ENCODE peak calls at places on chromosomes 16 and 17, in ten cellular contexts. M is GM06990, T is breast epithelium, R is bronchial epithelial cell, Z is prostate gland, S is AG04450, N is PC-3, F is PC-9, L is body of pancreas, V is uterus. Q is an unnamed sample.

GRCh38 chr16:23491490-23492391 is 18.6 kb downstream of the GGA2 start:
- DNase-seq in M (no peak), T (peak; percentile 73), R (peak; percentile 71), Z (peak; percentile 47), S (no peak), N (peak; percentile 69), F (peak; percentile 70), L (no peak), V (no peak), Q (no peak)

GRCh38 chr16:86067936-86068335 is 169.0 kb downstream of the IRF8 start:
- DNase-seq in M (no peak), T (no peak), R (no peak), Z (no peak), S (no peak), N (no peak), F (no peak), L (no peak), V (no peak), Q (no peak)

GRCh38 chr17:82889496-82890338 is 49.9 kb upstream of the ZNF750 start:
- DNase-seq in M (no peak), T (peak; percentile 95), R (peak; percentile 55), Z (peak; percentile 93), S (no peak), N (peak; percentile 98), F (peak; percentile 89), L (peak; percentile 93), V (no peak), Q (no peak)

GRCh38 chr16:89383095-89384003 is 107.0 kb downstream of the ANKRD11 start:
- DNase-seq in M (no peak), T (no peak), R (peak; percentile 76), Z (peak; percentile 40), S (no peak), N (peak; percentile 78), F (peak; percentile 82), L (peak; percentile 80), V (no peak), Q (no peak)

GRCh38 chr17:37092041-37092440 is 143.3 kb downstream of the AATF start:
- DNase-seq in M (no peak), T (no peak), R (peak; percentile 83), Z (no peak), S (no peak), N (no peak), F (no peak), L (no peak), V (no peak), Q (peak; percentile 69)

GRCh38 chr16:48616571-48616970 is 6.6 kb upstream of the N4BP1 start:
- DNase-seq in M (no peak), T (no peak), R (no peak), Z (no peak), S (no peak), N (no peak), F (no peak), L (no peak), V (no peak), Q (no peak)

GRCh38 chr17:74566132-74566753 is 1.1 kb downstream of the CD300H start:
- DNase-seq in M (no peak), T (no peak), R (peak; percentile 40), Z (no peak), S (no peak), N (peak; percentile 64), F (peak; percentile 22), L (peak; percentile 26), V (no peak), Q (no peak)

GRCh38 chr17:37054894-37055293 is 106.1 kb downstream of the AATF start:
- DNase-seq in M (no peak), T (no peak), R (no peak), Z (no peak), S (no peak), N (no peak), F (no peak), L (no peak), V (no peak), Q (no peak)

GRCh38 chr17:19304209-19304608 is 58.3 kb downstream of the B9D1 start:
- DNase-seq in M (peak; percentile 29), T (peak; percentile 27), R (peak; percentile 17), Z (no peak), S (no peak), N (peak; percentile 19), F (no peak), L (peak; percentile 81), V (peak; percentile 44), Q (peak; percentile 44)

GRCh38 chr17:77435272-77436057 is 294.7 kb downstream of the SEC14L1 start:
- DNase-seq in M (no peak), T (no peak), R (no peak), Z (no peak), S (no peak), N (no peak), F (no peak), L (no peak), V (no peak), Q (no peak)

GRCh38 chr17:16377804-16378400 is 3.0 kb upstream of the UBB start:
- DNase-seq in M (no peak), T (no peak), R (peak; percentile 92), Z (peak; percentile 56), S (no peak), N (peak; percentile 93), F (no peak), L (peak; percentile 69), V (no peak), Q (no peak)

GRCh38 chr16:88063201-88063773 is 112.1 kb downstream of the BANP start:
- DNase-seq in M (no peak), T (no peak), R (no peak), Z (no peak), S (peak; percentile 42), N (no peak), F (no peak), L (no peak), V (peak; percentile 68), Q (peak; percentile 2)

GRCh38 chr17:79739148-79740062 is 8.7 kb downstream of the ENPP7 start:
- DNase-seq in M (no peak), T (peak; percentile 55), R (no peak), Z (peak; percentile 35), S (no peak), N (peak; percentile 61), F (peak; percentile 93), L (peak; percentile 41), V (no peak), Q (no peak)

GRCh38 chr17:44981221-44981968 is 13.3 kb upstream of the C1QL1 start:
- DNase-seq in M (no peak), T (no peak), R (peak; percentile 87), Z (no peak), S (peak; percentile 75), N (peak; percentile 92), F (peak; percentile 48), L (peak; percentile 47), V (no peak), Q (peak; percentile 48)

GRCh38 chr17:16997514-16998429 is 25.9 kb upstream of the TNFRSF13B start:
- DNase-seq in M (no peak), T (no peak), R (no peak), Z (no peak), S (no peak), N (peak; percentile 28), F (no peak), L (no peak), V (no peak), Q (no peak)

GRCh38 chr17:37116802-37117201 is 168.0 kb downstream of the AATF start:
- DNase-seq in M (no peak), T (no peak), R (no peak), Z (no peak), S (no peak), N (no peak), F (no peak), L (no peak), V (no peak), Q (no peak)

GRCh38 chr16:22372882-22373661 is 1.3 kb downstream of the CDR2 start:
- DNase-seq in M (no peak), T (no peak), R (no peak), Z (no peak), S (no peak), N (peak; percentile 12), F (no peak), L (no peak), V (no peak), Q (no peak)

GRCh38 chr16:30700491-30700890 is 1.5 kb downstream of the SRCAP start:
- DNase-seq in M (no peak), T (no peak), R (no peak), Z (no peak), S (no peak), N (no peak), F (no peak), L (no peak), V (no peak), Q (no peak)
- H3K4me3 ChIP-seq in M (no peak overlapping the region), T (no peak overlapping the region), R (no peak overlapping the region), Z (no peak overlapping the region), S (no peak overlapping the region), N (peak overlapping the region; percentile 82), F (peak overlapping the region; percentile 96), L (no peak overlapping the region), V (no peak overlapping the region), Q (no peak overlapping the region)

GRCh38 chr16:84153660-84154214 is 8.6 kb downstream of the DNAAF1 start:
- DNase-seq in M (no peak), T (no peak), R (no peak), Z (no peak), S (no peak), N (no peak), F (no peak), L (no peak), V (no peak), Q (no peak)

GRCh38 chr16:84158455-84158854 is 13.3 kb downstream of the DNAAF1 start:
- DNase-seq in M (no peak), T (no peak), R (no peak), Z (no peak), S (no peak), N (no peak), F (no peak), L (no peak), V (no peak), Q (no peak)

GRCh38 chr16:84156342-84156784 is 11.3 kb downstream of the DNAAF1 start:
- DNase-seq in M (no peak), T (no peak), R (peak; percentile 72), Z (no peak), S (no peak), N (peak; percentile 25), F (peak; percentile 18), L (no peak), V (no peak), Q (peak; percentile 45)

GRCh38 chr16:84159006-84159405 is 13.9 kb downstream of the DNAAF1 start:
- DNase-seq in M (no peak), T (no peak), R (no peak), Z (no peak), S (no peak), N (no peak), F (no peak), L (no peak), V (no peak), Q (no peak)

GRCh38 chr16:84155226-84155625 is 10.1 kb downstream of the DNAAF1 start:
- DNase-seq in M (no peak), T (no peak), R (no peak), Z (no peak), S (no peak), N (no peak), F (no peak), L (no peak), V (no peak), Q (no peak)
- H3K27me3 ChIP-seq in M (peaks cover 1% of the 10 kb centered on the region), T (no peaks in the 10 kb centered on the region), R (peaks cover 3% of the 10 kb centered on the region), Z (no peaks in the 10 kb centered on the region), S (peaks cover 32% of the 10 kb centered on the region), N (peaks cover 3% of the 10 kb centered on the region), F (peaks cover 5% of the 10 kb centered on the region), L (no peaks in the 10 kb centered on the region), V (no peaks in the 10 kb centered on the region), Q (no peaks in the 10 kb centered on the region)

GRCh38 chr17:34519286-34519685 is 60.1 kb upstream of the TMEM132E start:
- DNase-seq in M (no peak), T (no peak), R (no peak), Z (no peak), S (no peak), N (no peak), F (no peak), L (peak; percentile 7), V (no peak), Q (no peak)
- TF ChIP-seq CTCF in M (peak; percentile 76), T (no peak), R (peak; percentile 11), Z (no peak), S (peak; percentile 27), N (peak; percentile 40), F (peak; percentile 42), L (no peak), V (no peak), Q (peak; percentile 31)

GRCh38 chr16:15951852-15952251 is 2.4 kb downstream of the ABCC1 start:
- DNase-seq in M (no peak), T (no peak), R (no peak), Z (no peak), S (no peak), N (no peak), F (no peak), L (no peak), V (no peak), Q (no peak)
- H3K4me3 ChIP-seq in M (no peak overlapping the region), T (no peak overlapping the region), R (no peak overlapping the region), Z (no peak overlapping the region), S (peak overlapping the region; percentile 97), N (peak overlapping the region; percentile 14), F (peak overlapping the region; percentile 96), L (no peak overlapping the region), V (no peak overlapping the region), Q (no peak overlapping the region)

Q was measured in kidney epithelial cell.